ENCODE peak calls at places on chromosomes 11 and 22, in eight cellular contexts. U is astrocyte of the spinal cord, I is GM06990, D is mammary epithelial cell, K is GM10248, C is osteocyte, M is left ventricle myocardium inferior, Q is AG08395. V is an unnamed sample.

GRCh38 chr11:48210052-48210451 is 6.6 kb upstream of the OR4B1 start:
- DNase-seq in U (no peak), I (no peak), D (no peak), K (no peak), C (no peak), M (no peak), Q (peak), V (no peak)

GRCh38 chr11:75150879-75151278 is at the start of gene SLCO2B1:
- DNase-seq in U (no peak), I (no peak), D (no peak), K (no peak), C (no peak), M (peak), Q (no peak), V (no peak)

GRCh38 chr11:8087756-8088155 is 6.7 kb downstream of the TUB start:
- DNase-seq in U (no peak), I (no peak), D (no peak), K (no peak), C (no peak), M (no peak), Q (no peak), V (no peak)

GRCh38 chr22:38097557-38098409 is 12.7 kb downstream of the BAIAP2L2 start:
- DNase-seq in U (no peak), I (no peak), D (no peak), K (no peak), C (no peak), M (no peak), Q (no peak), V (no peak)

GRCh38 chr22:45064313-45065268 is 54.8 kb upstream of the PHF21B start:
- DNase-seq in U (peak), I (no peak), D (peak), K (peak), C (no peak), M (no peak), Q (peak), V (no peak)

GRCh38 chr11:8011981-8012444 is 24.9 kb downstream of the EIF3F start:
- DNase-seq in U (peak), I (no peak), D (peak), K (no peak), C (peak), M (no peak), Q (peak), V (no peak)

GRCh38 chr11:35897019-35897418 is 46.8 kb upstream of the LDLRAD3 start:
- DNase-seq in U (no peak), I (no peak), D (no peak), K (no peak), C (no peak), M (no peak), Q (no peak), V (no peak)

GRCh38 chr11:65868076-65868667 is 4.4 kb downstream of the EFEMP2 start:
- DNase-seq in U (no peak), I (no peak), D (no peak), K (no peak), C (no peak), M (peak), Q (no peak), V (no peak)

GRCh38 chr11:10457901-10458300 is 2.8 kb downstream of the AMPD3 start:
- DNase-seq in U (no peak), I (no peak), D (no peak), K (no peak), C (no peak), M (no peak), Q (no peak), V (no peak)

GRCh38 chr22:27873476-27873875 is 45.6 kb downstream of the PITPNB start:
- DNase-seq in U (no peak), I (no peak), D (no peak), K (no peak), C (no peak), M (peak), Q (no peak), V (no peak)

GRCh38 chr22:46592390-46592872 is 27.8 kb upstream of the GRAMD4 start:
- DNase-seq in U (peak), I (peak), D (peak), K (peak), C (no peak), M (peak), Q (peak), V (peak)

GRCh38 chr11:1640076-1640946 is 10.7 kb downstream of the KRTAP5-5 start:
- DNase-seq in U (no peak), I (no peak), D (peak), K (peak), C (no peak), M (no peak), Q (peak), V (no peak)

GRCh38 chr11:33941637-33942160 is 49.8 kb upstream of the LMO2 start:
- DNase-seq in U (peak), I (peak), D (no peak), K (peak), C (no peak), M (peak), Q (peak), V (no peak)

GRCh38 chr11:47369676-47370075 is 8.7 kb downstream of the SPI1 start:
- DNase-seq in U (no peak), I (no peak), D (no peak), K (no peak), C (no peak), M (no peak), Q (no peak), V (no peak)

GRCh38 chr22:38465673-38466490 is 2.0 kb upstream of the KDELR3 start:
- DNase-seq in U (no peak), I (no peak), D (no peak), K (no peak), C (no peak), M (no peak), Q (no peak), V (no peak)

GRCh38 chr11:75898871-75899270 is 83.9 kb downstream of the UVRAG start:
- DNase-seq in U (no peak), I (no peak), D (no peak), K (no peak), C (no peak), M (no peak), Q (no peak), V (no peak)

GRCh38 chr11:109309153-109309552 is 112.8 kb upstream of the C11orf87 start:
- DNase-seq in U (peak), I (no peak), D (no peak), K (no peak), C (no peak), M (no peak), Q (no peak), V (no peak)

GRCh38 chr22:19756288-19757128 is 4.1 kb upstream of the TBX1 start:
- DNase-seq in U (no peak), I (peak), D (peak), K (peak), C (no peak), M (no peak), Q (peak), V (no peak)

GRCh38 chr11:66022401-66023185 is 3.7 kb downstream of the CATSPER1 start:
- DNase-seq in U (peak), I (peak), D (peak), K (peak), C (peak), M (peak), Q (peak), V (peak)

GRCh38 chr11:68386331-68386978 is 74.1 kb downstream of the LRP5 start:
- DNase-seq in U (no peak), I (no peak), D (no peak), K (no peak), C (no peak), M (no peak), Q (no peak), V (no peak)

GRCh38 chr11:108923413-108923812 is 258.5 kb downstream of the DDX10 start:
- DNase-seq in U (no peak), I (no peak), D (no peak), K (no peak), C (no peak), M (no peak), Q (no peak), V (no peak)

GRCh38 chr11:56296877-56297276 is 4.8 kb upstream of the OR8H1 start:
- DNase-seq in U (no peak), I (no peak), D (no peak), K (no peak), C (no peak), M (no peak), Q (no peak), V (no peak)

V was measured in natural killer cell.